ENCODE peak calls at places on chromosomes 3 and 15, in nine cellular contexts. U, N, R, I, K, J, G, T and X are unnamed samples.

GRCh38 chr15:31465083-31465955 is 138.7 kb downstream of the KLF13 start:
- DNase-seq in J (no peak), I (no peak), R (no peak), T (peak), N (no peak), G (peak), K (peak), U (no peak), X (no peak)

GRCh38 chr15:44489464-44489863 is 47.5 kb upstream of the EIF3J start:
- DNase-seq in T (no peak), I (no peak), U (peak), N (no peak), R (no peak), G (no peak), J (peak), K (no peak), X (no peak)

GRCh38 chr3:133377396-133377795 is 22.5 kb upstream of the BFSP2 start:
- DNase-seq in K (no peak), N (no peak), I (no peak), J (peak), U (peak), R (no peak), T (no peak), G (no peak), X (no peak)

GRCh38 chr3:15152166-15152565 is 53.2 kb upstream of the RBSN start:
- DNase-seq in I (no peak), G (no peak), N (no peak), R (no peak), T (no peak), U (no peak), J (no peak), K (no peak), X (no peak)

GRCh38 chr15:58932791-58933310 is 628 bp downstream of the SLTM start:
- DNase-seq in R (no peak), G (peak), J (no peak), K (peak), T (no peak), U (no peak), I (no peak), N (no peak), X (no peak)

GRCh38 chr15:43410572-43411214 is 39.8 kb downstream of the TUBGCP4 start:
- DNase-seq in G (no peak), I (peak), J (peak), U (no peak), N (no peak), T (no peak), K (no peak), R (no peak), X (no peak)

GRCh38 chr3:52434080-52434479 is 10.8 kb downstream of the SEMA3G start:
- DNase-seq in R (no peak), U (no peak), G (no peak), K (no peak), N (no peak), I (no peak), J (no peak), T (no peak), X (no peak)

GRCh38 chr3:17258823-17259436 is 374.2 kb downstream of the PLCL2 start:
- DNase-seq in I (peak), J (peak), N (no peak), R (no peak), T (no peak), G (peak), U (peak), K (no peak), X (peak)

GRCh38 chr3:185859294-185859972 is 34.6 kb upstream of the IGF2BP2 start:
- DNase-seq in T (no peak), J (no peak), R (no peak), K (no peak), G (no peak), U (no peak), N (no peak), I (no peak), X (no peak)

GRCh38 chr3:160296591-160296990 is 71.4 kb downstream of the C3orf80 start:
- DNase-seq in J (peak), K (no peak), N (no peak), T (no peak), R (no peak), G (no peak), I (no peak), U (no peak), X (no peak)

GRCh38 chr3:9401986-9402385 is 4.6 kb downstream of the SETD5 start:
- DNase-seq in R (no peak), J (no peak), I (no peak), U (no peak), G (no peak), K (no peak), T (no peak), N (no peak), X (no peak)
- H3K27ac ChIP-seq in R (no peak), J (no peak), I (peak), U (peak), G (peak), K (peak), T (peak), N (no peak), X (peak)

DNA sequence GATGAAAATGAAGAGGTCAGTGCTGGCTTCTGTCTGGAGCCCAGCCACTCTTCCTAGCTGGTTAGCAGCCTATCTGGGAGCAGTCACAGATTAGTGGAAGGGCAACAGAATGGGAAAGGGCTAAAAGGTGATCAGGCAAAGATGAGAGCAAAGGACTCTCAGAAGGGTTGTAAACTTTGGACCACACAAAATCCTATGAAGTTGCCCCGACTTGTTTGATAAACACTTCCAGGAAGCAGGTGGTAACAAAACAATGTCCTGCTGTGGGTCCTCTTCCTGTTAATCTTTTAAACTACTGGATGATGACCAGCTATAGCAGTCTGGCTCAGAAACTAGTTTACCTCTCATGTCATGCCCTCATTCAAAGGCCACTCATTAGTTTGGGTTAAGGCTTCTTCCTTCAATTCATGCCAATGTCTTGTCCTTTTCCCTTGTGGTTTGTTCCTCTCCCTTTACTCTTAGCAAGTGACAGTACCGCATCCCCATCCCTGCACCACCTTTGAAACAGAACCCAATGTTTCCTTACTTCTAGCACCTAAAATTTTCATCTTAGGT is 19.2 kb downstream of the POLG start:
- DNase-seq in N (no peak), R (no peak), G (no peak), K (no peak), J (no peak), T (no peak), U (peak), I (no peak), X (no peak)
- TF ChIP-seq POLR2A in N (no peak), R (no peak), G (no peak), K (no peak), J (no peak), T (no peak), U (peak), I (peak), X (no peak)

DNA sequence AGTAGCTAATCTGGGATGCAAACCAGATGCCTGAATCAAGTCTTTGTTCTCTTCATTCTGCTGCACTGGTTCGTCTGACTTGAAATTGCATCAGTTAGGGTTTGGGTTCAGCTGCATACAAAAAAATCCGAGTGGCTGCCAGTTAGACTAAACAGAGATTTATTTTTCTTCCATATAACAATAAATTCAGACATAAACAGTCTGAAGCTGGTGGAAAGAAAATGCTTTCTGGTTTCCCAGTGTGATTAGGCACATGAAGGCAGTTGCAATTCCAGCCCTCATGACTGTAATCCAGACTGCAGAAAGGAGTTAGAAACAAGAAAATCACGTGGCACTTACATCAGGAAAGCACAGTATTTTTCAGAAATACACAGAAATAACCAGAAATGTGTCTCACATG is 930.7 kb downstream of the MCTP2 start:
- DNase-seq in G (no peak), N (no peak), R (no peak), T (no peak), U (no peak), I (no peak), K (no peak), J (peak), X (no peak)
- H3K27ac ChIP-seq in G (no peak), N (no peak), R (no peak), T (no peak), U (no peak), I (no peak), K (peak), J (no peak), X (no peak)

GRCh38 chr3:125519678-125520562 is at the start of gene SNX4:
- DNase-seq in I (peak), N (peak), U (peak), G (peak), K (peak), T (peak), R (peak), J (peak), X (peak)
- TF ChIP-seq POLR2A in I (peak), N (peak), U (peak), G (peak), K (no peak), T (peak), R (no peak), J (peak), X (peak)

GRCh38 chr3:42177068-42177800 is 86.1 kb downstream of the TRAK1 start:
- DNase-seq in T (no peak), U (no peak), R (no peak), J (no peak), N (no peak), G (no peak), K (no peak), I (no peak), X (no peak)

GRCh38 chr3:42174679-42175660 is 83.8 kb downstream of the TRAK1 start:
- DNase-seq in J (no peak), N (no peak), R (no peak), T (no peak), I (no peak), G (no peak), K (no peak), U (no peak), X (no peak)

GRCh38 chr3:42175841-42176240 is 84.7 kb downstream of the TRAK1 start:
- DNase-seq in G (no peak), J (no peak), N (no peak), K (no peak), R (no peak), I (no peak), T (no peak), U (no peak), X (no peak)

GRCh38 chr3:42177801-42178150 is 86.6 kb downstream of the TRAK1 start:
- DNase-seq in U (no peak), G (no peak), R (no peak), N (no peak), T (no peak), J (no peak), I (no peak), K (no peak), X (no peak)

DNA sequence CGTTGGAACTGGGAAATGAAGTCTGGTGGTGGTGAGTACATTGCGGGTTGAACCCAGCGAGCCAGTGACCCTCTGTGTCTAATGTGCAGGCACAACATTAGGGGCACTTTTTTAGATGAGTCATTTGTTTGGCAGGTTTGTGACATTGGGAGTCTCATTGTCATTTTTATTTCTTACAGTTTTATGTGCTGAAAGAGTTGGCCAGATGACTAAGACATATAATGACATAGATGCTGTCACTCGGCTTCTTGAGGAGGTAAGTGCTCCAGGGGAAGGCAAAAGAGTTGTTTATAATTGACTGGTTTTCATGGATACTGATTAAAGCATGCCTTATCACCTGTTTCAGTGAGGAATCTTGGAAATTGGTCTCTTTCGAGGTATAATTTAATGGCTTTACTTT is 85.5 kb downstream of the TRAK1 start:
- DNase-seq in I (no peak), J (no peak), N (no peak), R (no peak), G (no peak), K (no peak), T (no peak), U (no peak), X (no peak)
- H3K27ac ChIP-seq in I (no peak), J (no peak), N (no peak), R (no peak), G (no peak), K (no peak), T (no peak), U (no peak), X (peak)

GRCh38 chr3:12999147-13000140 is 73.8 kb downstream of the IQSEC1 start:
- DNase-seq in J (no peak), R (peak), U (peak), N (peak), G (peak), K (peak), T (peak), I (peak), X (peak)

GRCh38 chr3:13006216-13006990 is 66.8 kb downstream of the IQSEC1 start:
- DNase-seq in I (no peak), N (no peak), K (no peak), T (no peak), G (no peak), R (no peak), U (no peak), J (no peak), X (no peak)

GRCh38 chr3:13004376-13004775 is 68.9 kb downstream of the IQSEC1 start:
- DNase-seq in J (no peak), R (no peak), U (no peak), K (no peak), T (no peak), N (no peak), I (no peak), G (no peak), X (no peak)

GRCh38 chr3:13005301-13005700 is 67.9 kb downstream of the IQSEC1 start:
- DNase-seq in J (no peak), I (no peak), N (no peak), U (no peak), R (no peak), G (no peak), T (no peak), K (no peak), X (no peak)

GRCh38 chr3:13002398-13003124 is 70.7 kb downstream of the IQSEC1 start:
- DNase-seq in G (no peak), N (no peak), J (no peak), U (no peak), T (no peak), K (no peak), R (no peak), I (no peak), X (no peak)
- TF ChIP-seq POLR2A in G (no peak), N (no peak), J (no peak), U (no peak), T (no peak), K (no peak), R (no peak), I (peak), X (no peak)

GRCh38 chr15:57706405-57707209 is at the start of gene POLR2M:
- DNase-seq in G (peak), R (peak), K (peak), J (peak), I (peak), U (peak), T (peak), N (peak), X (peak)

GRCh38 chr15:57703387-57703786 is 3.1 kb upstream of the POLR2M start:
- DNase-seq in N (no peak), J (no peak), G (no peak), T (no peak), I (no peak), U (no peak), R (no peak), K (no peak), X (no peak)

GRCh38 chr15:57705746-57706404 is 639 bp upstream of the POLR2M start:
- DNase-seq in I (no peak), T (no peak), R (no peak), N (no peak), U (no peak), J (no peak), G (no peak), K (no peak), X (no peak)

DNA sequence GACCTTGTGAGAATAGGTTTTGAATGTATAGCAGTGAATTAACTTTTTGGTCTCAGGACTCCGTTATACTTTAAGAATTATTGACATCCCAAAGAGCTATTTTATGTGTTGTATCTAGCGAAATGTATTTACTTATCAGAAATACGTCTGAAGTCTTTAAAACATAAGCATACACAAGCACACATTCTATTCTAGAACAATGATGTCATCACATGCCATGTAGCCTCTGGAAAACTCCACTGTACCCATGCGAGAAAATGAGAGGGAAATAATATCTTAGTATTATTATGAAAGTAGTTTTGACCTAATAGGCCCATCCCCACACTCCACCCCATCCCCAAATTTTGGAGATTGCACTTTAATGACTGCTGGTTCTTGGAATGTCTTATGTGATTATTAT is 1.5 kb downstream of the POLR2M start:
- DNase-seq in N (no peak), K (no peak), I (no peak), U (no peak), T (no peak), R (no peak), G (no peak), J (peak), X (no peak)
- H3K27ac ChIP-seq in N (no peak), K (peak), I (peak), U (no peak), T (peak), R (no peak), G (peak), J (no peak), X (no peak)